ENCODE peak calls at places on chromosome 1, in nine cellular contexts. S, R, Y, I, K, E, H, G and A are unnamed samples.

GRCh38 chr1:11797525-11798216 is 8.1 kb downstream of the MTHFR start:
- DNase-seq in S (no peak), R (no peak), Y (no peak), I (no peak), K (peak), E (no peak), H (no peak), G (no peak), A (no peak)

GRCh38 chr1:36542962-36543515 is 60.3 kb upstream of the CSF3R start:
- DNase-seq in S (no peak), R (no peak), Y (no peak), I (no peak), K (no peak), E (no peak), H (no peak), G (no peak), A (no peak)

GRCh38 chr1:215132156-215132555 is 49.6 kb downstream of the KCNK2 start:
- DNase-seq in S (no peak), R (no peak), Y (peak), I (no peak), K (no peak), E (no peak), H (no peak), G (no peak), A (no peak)

GRCh38 chr1:41573803-41574713 is 89.6 kb upstream of the EDN2 start:
- DNase-seq in S (peak), R (peak), Y (peak), I (peak), K (peak), E (peak), H (no peak), G (peak), A (peak)

GRCh38 chr1:163381487-163382184 is 59.9 kb downstream of the NUF2 start:
- DNase-seq in S (no peak), R (no peak), Y (no peak), I (no peak), K (no peak), E (no peak), H (no peak), G (no peak), A (no peak)

GRCh38 chr1:89221341-89221740 is 22.6 kb upstream of the GBP4 start:
- DNase-seq in S (no peak), R (no peak), Y (no peak), I (no peak), K (no peak), E (no peak), H (no peak), G (no peak), A (no peak)

GRCh38 chr1:80656628-80657019 is 1144.1 kb upstream of the ADGRL2 start:
- DNase-seq in S (no peak), R (no peak), Y (peak), I (no peak), K (no peak), E (no peak), H (no peak), G (no peak), A (no peak)

GRCh38 chr1:95627244-95627643 is 393.2 kb downstream of the RWDD3 start:
- DNase-seq in S (no peak), R (no peak), Y (no peak), I (no peak), K (no peak), E (no peak), H (no peak), G (no peak), A (no peak)

GRCh38 chr1:64855557-64855956 is 110.7 kb downstream of the RAVER2 start:
- DNase-seq in S (no peak), R (no peak), Y (no peak), I (no peak), K (no peak), E (no peak), H (no peak), G (no peak), A (no peak)

GRCh38 chr1:121459235-121459634 is 274.5 kb downstream of the SRGAP2C start:
- DNase-seq in S (no peak), R (no peak), Y (no peak), I (no peak), K (no peak), E (no peak), H (no peak), G (no peak), A (no peak)

GRCh38 chr1:58721247-58721820 is 21.5 kb upstream of the MYSM1 start:
- DNase-seq in S (no peak), R (no peak), Y (no peak), I (no peak), K (no peak), E (no peak), H (no peak), G (no peak), A (no peak)

GRCh38 chr1:29269356-29269755 is 33.0 kb downstream of the PTPRU start:
- DNase-seq in S (no peak), R (no peak), Y (no peak), I (no peak), K (no peak), E (no peak), H (no peak), G (no peak), A (no peak)

GRCh38 chr1:183022202-183023145 is 746 bp upstream of the LAMC1 start:
- DNase-seq in S (no peak), R (no peak), Y (peak), I (no peak), K (peak), E (peak), H (no peak), G (peak), A (no peak)

GRCh38 chr1:190144650-190145049 is 333.0 kb downstream of the BRINP3 start:
- DNase-seq in S (no peak), R (no peak), Y (no peak), I (no peak), K (no peak), E (no peak), H (no peak), G (no peak), A (no peak)

GRCh38 chr1:29195875-29196274 is 14.2 kb upstream of the SRSF4 start:
- DNase-seq in S (no peak), R (no peak), Y (peak), I (no peak), K (no peak), E (no peak), H (no peak), G (no peak), A (no peak)

GRCh38 chr1:183166439-183166838 is 19.6 kb upstream of the LAMC2 start:
- DNase-seq in S (no peak), R (no peak), Y (no peak), I (no peak), K (no peak), E (no peak), H (no peak), G (no peak), A (no peak)

GRCh38 chr1:75053207-75053606 is 81.0 kb upstream of the LHX8 start:
- DNase-seq in S (no peak), R (no peak), Y (peak), I (no peak), K (no peak), E (no peak), H (no peak), G (no peak), A (no peak)

GRCh38 chr1:168116327-168116799 is 20.4 kb downstream of the GPR161 start:
- DNase-seq in S (no peak), R (no peak), Y (peak), I (no peak), K (no peak), E (no peak), H (no peak), G (no peak), A (no peak)

GRCh38 chr1:201634261-201634660 is 95.3 kb downstream of the NAV1 start:
- DNase-seq in S (no peak), R (no peak), Y (peak), I (no peak), K (no peak), E (no peak), H (no peak), G (no peak), A (no peak)

GRCh38 chr1:201585901-201586300 is 47.0 kb downstream of the NAV1 start:
- DNase-seq in S (no peak), R (no peak), Y (no peak), I (no peak), K (no peak), E (no peak), H (no peak), G (no peak), A (no peak)

GRCh38 chr1:227899820-227900449 is 47.8 kb downstream of the WNT9A start:
- DNase-seq in S (no peak), R (no peak), Y (no peak), I (no peak), K (no peak), E (no peak), H (no peak), G (no peak), A (no peak)

GRCh38 chr1:23194119-23194984 is 22.9 kb downstream of the HTR1D start:
- DNase-seq in S (no peak), R (no peak), Y (peak), I (no peak), K (no peak), E (no peak), H (no peak), G (no peak), A (no peak)

GRCh38 chr1:6417961-6418667 is 1.6 kb downstream of the HES2 start:
- DNase-seq in S (no peak), R (no peak), Y (no peak), I (no peak), K (no peak), E (no peak), H (no peak), G (no peak), A (no peak)

GRCh38 chr1:85550784-85551516 is 29.6 kb upstream of the CCN1 start:
- DNase-seq in S (no peak), R (no peak), Y (no peak), I (no peak), K (no peak), E (no peak), H (no peak), G (no peak), A (no peak)

GRCh38 chr1:206551985-206552325 is 44.6 kb downstream of the RASSF5 start:
- DNase-seq in S (peak), R (peak), Y (no peak), I (no peak), K (no peak), E (no peak), H (no peak), G (peak), A (no peak)

GRCh38 chr1:21313886-21314796 is 23.9 kb upstream of the ECE1 start:
- DNase-seq in S (no peak), R (no peak), Y (no peak), I (no peak), K (no peak), E (no peak), H (no peak), G (no peak), A (no peak)

GRCh38 chr1:22969224-22969829 is 3.3 kb downstream of the LACTBL1 start:
- DNase-seq in S (no peak), R (no peak), Y (peak), I (no peak), K (peak), E (no peak), H (no peak), G (no peak), A (no peak)

GRCh38 chr1:220182081-220182480 is 88.1 kb downstream of the IARS2 start:
- DNase-seq in S (no peak), R (no peak), Y (no peak), I (no peak), K (no peak), E (no peak), H (no peak), G (no peak), A (no peak)

GRCh38 chr1:226677121-226678020 is 61.7 kb downstream of the ITPKB start:
- DNase-seq in S (peak), R (peak), Y (peak), I (peak), K (no peak), E (no peak), H (peak), G (peak), A (peak)

GRCh38 chr1:153122831-153123421 is 9.6 kb upstream of the SPRR2F start:
- DNase-seq in S (no peak), R (no peak), Y (peak), I (no peak), K (no peak), E (peak), H (no peak), G (no peak), A (no peak)

GRCh38 chr1:147664206-147664605 is 6.1 kb downstream of the ACP6 start:
- DNase-seq in S (no peak), R (no peak), Y (no peak), I (no peak), K (no peak), E (no peak), H (no peak), G (no peak), A (no peak)

GRCh38 chr1:50458507-50458906 is 35.3 kb upstream of the DMRTA2 start:
- DNase-seq in S (no peak), R (no peak), Y (no peak), I (no peak), K (no peak), E (no peak), H (no peak), G (no peak), A (no peak)

GRCh38 chr1:115112496-115113375 is 23.4 kb upstream of the TSPAN2 start:
- DNase-seq in S (peak), R (peak), Y (peak), I (peak), K (no peak), E (no peak), H (no peak), G (peak), A (peak)

GRCh38 chr1:241306125-241306790 is 50.7 kb downstream of the RGS7 start:
- DNase-seq in S (no peak), R (no peak), Y (no peak), I (no peak), K (no peak), E (no peak), H (no peak), G (no peak), A (no peak)